ENCODE peak calls at places on chromosomes 3 and 15, in seven cellular contexts. Q, B, N, H, Y, E and S are unnamed samples.

GRCh38 chr3:52437326-52438103 is 7.4 kb downstream of the SEMA3G start:
- DNase-seq in E (no peak), Y (no peak), Q (no peak), H (no peak), N (no peak), B (no peak), S (no peak)

GRCh38 chr3:71903141-71903540 is 118.2 kb upstream of the PROK2 start:
- DNase-seq in H (no peak), Q (peak), Y (no peak), N (no peak), E (no peak), B (no peak), S (no peak)

GRCh38 chr3:141845407-141846049 is 30.9 kb upstream of the ATP1B3 start:
- DNase-seq in Q (no peak), Y (no peak), E (no peak), B (no peak), H (peak), N (no peak), S (no peak)

GRCh38 chr3:96017556-96017955 is 796.8 kb upstream of the EPHA6 start:
- DNase-seq in Y (no peak), E (no peak), N (no peak), H (no peak), Q (no peak), B (no peak), S (no peak)

GRCh38 chr15:75198560-75199346 is 2.9 kb upstream of the C15orf39 start:
- DNase-seq in Y (no peak), E (no peak), H (no peak), N (peak), B (peak), Q (peak), S (no peak)

GRCh38 chr15:96750361-96750760 is 419.9 kb downstream of the NR2F2 start:
- DNase-seq in E (no peak), H (no peak), B (no peak), Y (no peak), N (no peak), Q (no peak), S (no peak)

GRCh38 chr15:68278345-68279217 is 1.0 kb downstream of the FEM1B start:
- DNase-seq in Q (peak), Y (no peak), E (peak), B (no peak), N (no peak), H (no peak), S (no peak)

GRCh38 chr3:81951106-81951505 is 189.7 kb upstream of the GBE1 start:
- DNase-seq in E (no peak), N (no peak), Q (no peak), Y (no peak), H (no peak), B (no peak), S (no peak)

GRCh38 chr15:80934761-80935221 is 54.8 kb downstream of the MESD start:
- DNase-seq in B (no peak), Y (no peak), N (peak), Q (peak), E (peak), H (no peak), S (peak)

GRCh38 chr15:80932989-80933388 is 56.6 kb downstream of the MESD start:
- DNase-seq in E (peak), N (peak), Y (peak), H (no peak), Q (peak), B (no peak), S (no peak)

GRCh38 chr15:80940331-80940730 is 49.3 kb downstream of the MESD start:
- DNase-seq in B (no peak), Y (no peak), H (no peak), E (no peak), Q (no peak), N (no peak), S (no peak)

GRCh38 chr15:80937718-80938117 is 51.9 kb downstream of the MESD start:
- DNase-seq in E (no peak), B (no peak), Q (no peak), H (no peak), N (no peak), Y (no peak), S (no peak)

DNA sequence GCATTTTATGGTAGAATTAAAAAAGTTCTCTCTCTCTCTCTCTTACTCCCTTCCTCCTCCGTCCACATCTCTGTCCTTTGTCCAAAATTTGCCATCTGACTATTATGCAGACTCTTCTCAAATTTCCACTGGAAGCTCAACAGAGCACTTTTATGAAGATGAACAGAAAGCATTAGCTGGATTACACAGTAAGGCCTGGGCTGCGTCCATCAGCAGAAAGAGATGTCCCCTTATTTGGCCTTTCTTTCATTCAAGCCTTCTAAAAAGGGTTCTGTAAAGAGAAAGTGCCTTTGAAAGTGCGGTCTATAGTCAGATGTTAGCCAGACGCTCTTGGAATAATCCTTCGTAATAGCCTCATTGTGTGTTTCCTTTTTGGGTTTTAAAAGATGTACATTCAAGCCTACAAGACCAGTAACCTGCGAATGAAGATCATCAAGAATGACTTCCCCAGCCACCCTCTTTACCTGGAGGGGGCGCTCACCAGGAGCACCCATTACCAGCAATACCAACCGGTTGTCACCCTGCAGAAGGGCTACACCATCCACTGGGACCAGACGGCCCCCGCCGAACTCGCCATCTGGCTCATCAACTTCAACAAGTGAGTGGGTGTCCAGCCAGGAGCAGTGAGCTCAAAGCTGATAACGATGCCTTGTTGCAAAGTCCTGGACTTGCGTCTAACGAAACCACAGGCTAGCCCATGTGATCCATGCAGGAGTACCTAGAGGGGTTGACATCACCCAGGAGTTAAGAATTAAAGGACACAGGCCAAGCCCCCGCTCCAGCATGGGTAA is 53.1 kb downstream of the MESD start:
- DNase-seq in Y (no peak), E (peak), B (no peak), H (no peak), N (no peak), Q (no peak), S (no peak)
- TF ChIP-seq CTCF in Y (no peak), E (no peak), B (no peak), H (no peak), N (no peak), Q (no peak), S (no peak)

DNA sequence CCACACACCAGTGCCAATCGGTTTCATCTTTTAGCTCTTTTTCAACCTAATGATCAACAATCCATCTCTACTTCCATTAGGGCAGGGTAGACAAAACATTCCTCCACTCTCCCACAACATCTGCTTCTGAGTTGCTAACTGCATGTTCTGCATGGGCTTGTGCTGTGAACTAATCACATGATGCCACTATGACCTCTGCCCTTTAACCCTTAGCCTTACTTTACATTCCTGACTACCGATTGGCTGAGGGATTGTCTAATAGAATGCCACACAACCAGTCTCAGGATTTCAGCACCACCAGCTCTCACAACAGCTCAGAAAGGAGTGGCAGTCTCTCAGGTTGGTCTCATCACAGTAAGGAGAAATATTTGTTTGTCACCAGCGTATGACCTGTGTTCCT is 562.8 kb downstream of the ROBO2 start:
- DNase-seq in H (no peak), Y (no peak), E (no peak), Q (no peak), N (no peak), B (no peak), S (no peak)
- H3K4me3 ChIP-seq in H (no peak), Y (no peak), E (no peak), Q (no peak), N (no peak), B (no peak), S (no peak)

DNA sequence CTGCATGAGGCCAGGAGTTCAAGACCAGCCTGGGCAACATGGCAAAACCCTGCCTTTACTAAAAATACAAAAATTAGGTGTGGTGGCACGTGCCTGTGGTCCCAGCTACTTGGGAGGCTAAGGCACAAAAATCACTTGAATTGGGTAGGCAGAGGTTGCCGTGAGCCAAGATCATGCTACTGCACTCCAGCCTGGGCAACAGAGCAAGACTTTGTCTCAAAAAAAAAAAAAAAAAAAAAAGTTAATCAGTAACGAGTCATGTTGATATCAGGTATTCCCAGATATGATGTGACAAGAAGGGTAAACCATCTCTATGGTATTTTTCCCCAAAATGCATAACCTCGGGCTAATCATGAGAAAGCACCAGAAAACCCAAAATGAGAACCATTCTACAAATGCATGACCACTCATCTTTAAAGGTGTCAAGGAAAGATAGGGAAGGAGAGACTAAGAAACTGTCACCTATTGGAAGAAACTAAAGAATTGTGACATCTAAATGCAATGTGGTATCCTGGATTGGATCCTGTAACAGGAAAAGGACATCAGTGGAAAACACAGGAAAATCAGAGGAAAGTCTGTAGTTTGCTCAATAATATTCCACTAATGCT is 66.5 kb upstream of the MAP4 start:
- DNase-seq in H (no peak), E (no peak), Q (no peak), B (no peak), Y (no peak), N (no peak), S (no peak)
- TF ChIP-seq CTCF in H (no peak), E (no peak), Q (no peak), B (no peak), Y (no peak), N (no peak), S (no peak)

GRCh38 chr3:192207661-192208060 is 519.7 kb downstream of the FGF12 start:
- DNase-seq in B (no peak), E (no peak), Y (no peak), N (no peak), H (no peak), Q (no peak), S (no peak)

GRCh38 chr3:192212335-192212734 is 515.0 kb downstream of the FGF12 start:
- DNase-seq in H (no peak), B (no peak), N (no peak), Y (no peak), Q (no peak), E (no peak), S (no peak)

GRCh38 chr3:192216067-192216466 is 511.3 kb downstream of the FGF12 start:
- DNase-seq in E (no peak), Y (no peak), Q (no peak), B (no peak), N (no peak), H (no peak), S (no peak)

GRCh38 chr3:192207239-192207638 is 520.1 kb downstream of the FGF12 start:
- DNase-seq in Y (no peak), B (no peak), H (no peak), N (no peak), E (no peak), Q (no peak), S (no peak)

GRCh38 chr3:192212979-192213378 is 514.4 kb downstream of the FGF12 start:
- DNase-seq in Q (no peak), Y (no peak), E (no peak), H (no peak), N (no peak), B (no peak), S (no peak)
- H3K4me3 ChIP-seq in Q (no peak), Y (no peak), E (no peak), H (no peak), N (no peak), B (no peak), S (no peak)

GRCh38 chr3:63991666-63992065 is 31.6 kb downstream of the PSMD6 start:
- DNase-seq in Q (no peak), Y (no peak), B (no peak), N (no peak), H (no peak), E (no peak), S (no peak)

GRCh38 chr3:63995056-63995576 is 28.2 kb downstream of the PSMD6 start:
- DNase-seq in E (peak), Y (no peak), Q (no peak), N (no peak), B (no peak), H (no peak), S (no peak)

GRCh38 chr3:63992461-63993209 is 30.7 kb downstream of the PSMD6 start:
- DNase-seq in Q (no peak), Y (no peak), B (no peak), H (no peak), E (no peak), N (no peak), S (no peak)

GRCh38 chr3:63990733-63991132 is 32.6 kb downstream of the PSMD6 start:
- DNase-seq in N (peak), Q (no peak), B (no peak), E (no peak), Y (no peak), H (no peak), S (no peak)

DNA sequence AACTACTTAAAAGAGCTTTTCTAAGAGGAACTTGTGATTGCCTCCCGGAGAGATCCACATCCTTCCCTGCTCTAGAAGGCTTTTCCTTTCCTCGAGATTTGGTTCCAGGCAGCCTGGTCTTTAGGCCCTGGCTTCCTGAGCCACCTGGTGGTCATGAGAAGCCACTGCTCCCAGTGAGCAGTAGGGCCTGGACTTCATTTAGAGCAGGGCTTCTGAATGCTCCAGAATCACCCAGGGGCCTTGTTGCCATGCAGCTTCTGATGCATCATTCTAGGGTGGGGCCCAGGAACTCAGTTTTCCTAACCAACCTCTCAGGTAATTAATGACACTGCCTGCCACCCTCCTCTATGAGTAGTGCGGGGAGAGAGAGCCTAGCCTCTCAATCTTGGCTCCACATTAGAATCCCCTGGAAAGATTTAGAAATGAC is 29.6 kb downstream of the PSMD6 start:
- DNase-seq in E (peak), B (peak), N (peak), Q (peak), H (peak), Y (peak), S (no peak)
- TF ChIP-seq CTCF in E (peak), B (peak), N (peak), Q (peak), H (peak), Y (peak), S (peak)

GRCh38 chr15:95741830-95742229 is 588.7 kb upstream of the NR2F2 start:
- DNase-seq in B (no peak), Y (no peak), E (no peak), H (no peak), N (no peak), Q (no peak), S (no peak)
- H3K4me3 ChIP-seq in B (no peak), Y (no peak), E (no peak), H (no peak), N (no peak), Q (no peak), S (no peak)

GRCh38 chr15:79450648-79451047 is 18.5 kb downstream of the MINAR1 start:
- DNase-seq in Y (no peak), N (no peak), H (no peak), B (no peak), Q (no peak), E (no peak), S (no peak)
- TF ChIP-seq CTCF in Y (no peak), N (peak), H (no peak), B (peak), Q (peak), E (no peak), S (peak)

DNA sequence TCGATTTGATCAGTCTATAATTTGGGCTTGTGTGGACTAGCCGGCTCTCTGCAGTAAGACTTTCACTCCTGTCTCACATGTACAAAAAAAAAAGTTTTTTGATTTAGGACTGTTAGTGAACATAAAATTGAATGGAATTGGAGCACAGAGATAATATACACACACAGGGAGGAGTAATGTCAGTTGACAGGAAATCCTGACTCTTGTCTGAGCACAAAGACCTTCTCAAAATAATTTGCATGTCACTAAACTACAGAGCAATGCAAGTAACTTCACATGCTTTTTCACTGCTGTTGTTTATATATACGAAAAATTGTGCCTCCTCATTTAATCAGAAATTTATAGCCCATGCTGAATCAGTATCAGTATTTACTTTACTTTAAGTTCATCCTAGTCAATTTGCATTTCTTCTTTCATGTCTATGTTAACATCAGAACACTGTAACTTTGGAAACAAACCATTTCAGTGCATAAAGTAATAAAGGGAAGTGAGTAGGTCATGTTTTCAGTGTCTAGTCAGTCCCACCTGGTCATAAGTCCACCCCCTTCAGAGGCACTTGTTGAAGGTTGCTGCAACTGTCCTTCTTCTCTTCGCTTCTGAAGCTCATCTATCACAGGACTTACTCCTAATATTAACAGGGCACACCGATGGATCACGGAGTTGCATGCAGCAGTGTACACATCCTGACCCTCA is 115.8 kb downstream of the FBXL22 start:
- DNase-seq in E (no peak), B (no peak), H (no peak), Y (no peak), N (no peak), Q (no peak), S (no peak)
- H3K4me3 ChIP-seq in E (no peak), B (no peak), H (no peak), Y (no peak), N (no peak), Q (no peak), S (no peak)

GRCh38 chr3:174126990-174127758 is 729.6 kb downstream of the NLGN1 start:
- DNase-seq in N (no peak), B (no peak), Q (no peak), H (no peak), E (no peak), Y (no peak), S (no peak)

GRCh38 chr3:174120997-174121396 is 723.5 kb downstream of the NLGN1 start:
- DNase-seq in H (no peak), E (no peak), B (no peak), N (no peak), Q (no peak), Y (no peak), S (no peak)

GRCh38 chr3:174122411-174122810 is 724.9 kb downstream of the NLGN1 start:
- DNase-seq in E (no peak), B (no peak), H (no peak), Y (no peak), N (no peak), Q (no peak), S (no peak)

DNA sequence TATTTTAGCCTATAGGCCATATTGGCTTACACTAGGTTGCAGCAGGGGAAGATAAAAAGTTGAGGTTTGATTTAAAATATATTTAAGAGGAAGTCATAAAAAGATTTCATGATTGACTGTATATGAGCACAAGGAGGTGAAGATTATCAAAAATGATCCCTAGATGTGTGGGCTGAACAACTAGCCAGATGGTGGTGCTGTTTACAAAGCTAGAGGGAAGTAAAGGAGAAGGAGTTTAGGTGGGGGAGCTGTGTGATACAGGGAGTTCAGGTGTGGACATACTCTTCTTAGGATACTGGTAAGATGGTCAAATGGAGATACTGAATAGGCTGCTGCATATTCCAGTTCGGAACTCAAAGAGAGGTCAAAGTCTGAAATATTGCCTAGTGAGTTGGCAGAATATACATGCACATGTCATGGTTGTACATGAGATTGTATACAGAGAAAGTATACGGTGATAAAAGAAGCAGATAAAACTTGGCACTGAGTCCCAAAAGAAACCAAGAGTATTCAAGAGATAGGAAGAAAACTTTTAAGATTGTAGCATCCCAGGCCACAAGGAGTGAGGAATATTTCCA is 727.8 kb downstream of the NLGN1 start:
- DNase-seq in E (no peak), Q (peak), N (peak), Y (no peak), B (peak), H (no peak), S (no peak)
- TF ChIP-seq CTCF in E (no peak), Q (peak), N (peak), Y (no peak), B (peak), H (no peak), S (peak)